ENCODE peak calls at places on chromosomes 13 and 19, in seven cellular contexts. T is neural progenitor cell; C is aorta; K is activated CD4-positive, alpha-beta T cell treated with anti-CD3 and anti-CD28 coated beads for 24 hours; J is endothelial cell of umbilical vein; G is ACHN; A is NCI-H2081. Y is an unnamed sample.

GRCh38 chr19:15251749-15252397 is 19.6 kb upstream of the EPHX3 start:
- DNase-seq in J (peak; percentile 73), T (peak; percentile 88), G (peak; percentile 37), A (no peak), K (no peak), C (peak; percentile 92), Y (peak; percentile 91)

GRCh38 chr19:29547981-29548380 is 22.2 kb downstream of the VSTM2B start:
- DNase-seq in G (no peak), A (no peak), K (no peak), T (no peak), J (no peak), C (no peak), Y (no peak)

GRCh38 chr19:36213793-36214387 is 575 bp downstream of the ZNF565 start:
- DNase-seq in T (no peak), J (no peak), A (no peak), K (no peak), C (no peak), G (no peak), Y (no peak)

GRCh38 chr19:18637644-18638630 is 1.1 kb downstream of the KLHL26 start:
- DNase-seq in K (no peak), G (peak; percentile 21), T (no peak), J (no peak), A (peak; percentile 46), C (no peak), Y (no peak)

GRCh38 chr19:4088975-4089374 is 22.3 kb upstream of the ZBTB7A start:
- DNase-seq in J (no peak), K (no peak), G (no peak), C (no peak), A (no peak), T (no peak), Y (no peak)

GRCh38 chr19:11984986-11985385 is 20.1 kb downstream of the ZNF763 start:
- DNase-seq in K (no peak), G (no peak), A (no peak), T (peak; percentile 68), C (no peak), J (no peak), Y (no peak)

GRCh38 chr13:49859568-49859967 is 67.1 kb upstream of the KPNA3 start:
- DNase-seq in C (no peak), J (no peak), T (no peak), A (no peak), G (peak; percentile 37), K (no peak), Y (no peak)

GRCh38 chr19:33561261-33561660 is 39.7 kb upstream of the PEPD start:
- DNase-seq in T (no peak), G (no peak), C (no peak), A (no peak), J (no peak), K (no peak), Y (no peak)

GRCh38 chr19:17183858-17184271 is 31.3 kb upstream of the USE1 start:
- DNase-seq in G (no peak), T (no peak), K (no peak), J (no peak), A (no peak), C (no peak), Y (no peak)

GRCh38 chr13:95073826-95074345 is 227.4 kb downstream of the ABCC4 start:
- DNase-seq in K (no peak), A (no peak), G (no peak), T (no peak), C (no peak), J (no peak), Y (no peak)

Y was measured in Right ventricle myocardium superior.